ENCODE peak calls at places on chromosome 1, in four cellular contexts. A is endothelial cell of umbilical vein, D is activated T-cell treated with anti-CD3 and anti-CD28 coated beads for 1 hour, H is Right ventricle myocardium superior. L is an unnamed sample.

GRCh38 chr1:174968750-174969244 is 30.9 kb upstream of the CACYBP start:
- DNase-seq in A (peak; percentile 85), D (no peak), H (no peak), L (no peak)

GRCh38 chr1:54767526-54767925 is 3.2 kb upstream of the PARS2 start:
- DNase-seq in A (no peak), D (no peak), H (no peak), L (no peak)

GRCh38 chr1:45196863-45197262 is 9.5 kb downstream of the ZSWIM5 start:
- DNase-seq in D (no peak), A (no peak), H (no peak), L (no peak)

GRCh38 chr1:191206808-191207207 is 729.1 kb upstream of the BRINP3 start:
- DNase-seq in H (no peak), D (no peak), A (peak; percentile 80), L (no peak)

GRCh38 chr1:89260042-89260441 is 12.6 kb downstream of the GBP5 start:
- DNase-seq in D (no peak), H (no peak), A (no peak), L (no peak)

GRCh38 chr1:67939942-67940341 is 106.7 kb upstream of the GNG12 start:
- DNase-seq in H (no peak), A (no peak), D (no peak), L (no peak)

GRCh38 chr1:44112486-44112885 is 6.1 kb upstream of the KLF17 start:
- DNase-seq in A (no peak), D (no peak), H (no peak), L (no peak)

GRCh38 chr1:22184892-22185612 is 42.2 kb upstream of the WNT4 start:
- DNase-seq in D (no peak), A (no peak), H (no peak), L (no peak)

GRCh38 chr1:230077011-230077410 is 10.0 kb downstream of the GALNT2 start:
- DNase-seq in D (no peak), H (no peak), A (no peak), L (no peak)

GRCh38 chr1:236602171-236602570 is 2.1 kb downstream of the HEATR1 start:
- DNase-seq in A (no peak), D (no peak), H (no peak), L (no peak)

GRCh38 chr1:43936470-43937151 is 3.0 kb downstream of the ARTN start:
- DNase-seq in H (peak; percentile 64), A (peak; percentile 16), D (no peak), L (no peak)

GRCh38 chr1:41487729-41488598 is 3.5 kb upstream of the EDN2 start:
- DNase-seq in H (no peak), D (no peak), A (no peak), L (no peak)

GRCh38 chr1:15393475-15394260 is 16.0 kb upstream of the EFHD2 start:
- DNase-seq in A (no peak), H (no peak), D (no peak), L (no peak)

GRCh38 chr1:227941509-227942020 is 6.2 kb downstream of the WNT9A start:
- DNase-seq in A (no peak), H (peak; percentile 32), D (no peak), L (no peak)

GRCh38 chr1:14095001-14095400 is 395.0 kb downstream of the PRDM2 start:
- DNase-seq in A (no peak), D (no peak), H (no peak), L (no peak)

GRCh38 chr1:50422946-50423669 is at the start of gene DMRTA2:
- DNase-seq in A (peak; percentile 46), H (no peak), D (no peak), L (no peak)

GRCh38 chr1:246367046-246367445 is 140.0 kb downstream of the SMYD3 start:
- DNase-seq in D (no peak), A (no peak), H (no peak), L (no peak)

GRCh38 chr1:176939993-176940392 is 224.5 kb downstream of the ASTN1 start:
- DNase-seq in D (no peak), A (no peak), H (no peak), L (no peak)

GRCh38 chr1:213070399-213070798 is 19.4 kb downstream of the RPS6KC1 start:
- DNase-seq in H (no peak), D (no peak), A (peak; percentile 57), L (no peak)

GRCh38 chr1:232012773-232013386 is 386.3 kb downstream of the DISC1 start:
- DNase-seq in D (no peak), A (peak; percentile 97), H (peak; percentile 42), L (no peak)

GRCh38 chr1:3741566-3742438 is 10.4 kb upstream of the CCDC27 start:
- DNase-seq in A (no peak), D (no peak), H (peak; percentile 28), L (no peak)

GRCh38 chr1:18151436-18151835 is 43.8 kb downstream of the IGSF21 start:
- DNase-seq in D (no peak), H (no peak), A (no peak), L (no peak)

GRCh38 chr1:212760126-212760823 is 31.3 kb downstream of the NSL1 start:
- DNase-seq in A (no peak), H (no peak), D (peak; percentile 39), L (no peak)

L was measured in activated effector memory CD4-positive, alpha-beta T cell treated with Interleukin-2 at 50 U/mL for 16 hours.